ENCODE peak calls at places on chromosome 18, in six cellular contexts. One of them, this sample, is unnamed.

GRCh38 chr18:36379426-36379984 is 82.0 kb downstream of the FHOD3 start:
- DNase-seq in aorta: no peak
- DNase-seq in smooth muscle cell of the brain vasculature: no peak
- DNase-seq in body of pancreas: no peak
- DNase-seq in caudate nucleus: no peak
- DNase-seq in cardiac septum: no peak
- DNase-seq in this sample: no peak

GRCh38 chr18:41096504-41096903 is 858.5 kb upstream of the PIK3C3 start:
- DNase-seq in aorta: no peak
- DNase-seq in smooth muscle cell of the brain vasculature: no peak
- DNase-seq in body of pancreas: no peak
- DNase-seq in caudate nucleus: no peak
- DNase-seq in cardiac septum: no peak
- DNase-seq in this sample: no peak

GRCh38 chr18:67266591-67267237 is 249.8 kb downstream of the DSEL start:
- DNase-seq in aorta: no peak
- DNase-seq in smooth muscle cell of the brain vasculature: no peak
- DNase-seq in body of pancreas: no peak
- DNase-seq in caudate nucleus: no peak
- DNase-seq in cardiac septum: no peak
- DNase-seq in this sample: no peak

GRCh38 chr18:56748698-56749268 is 97.6 kb downstream of the WDR7 start:
- DNase-seq in aorta: no peak
- DNase-seq in smooth muscle cell of the brain vasculature: peak; percentile 17
- DNase-seq in body of pancreas: no peak
- DNase-seq in caudate nucleus: no peak
- DNase-seq in cardiac septum: no peak
- DNase-seq in this sample: peak; percentile 39

GRCh38 chr18:59784694-59785093 is 87.5 kb upstream of the CCBE1 start:
- DNase-seq in aorta: no peak
- DNase-seq in smooth muscle cell of the brain vasculature: no peak
- DNase-seq in body of pancreas: no peak
- DNase-seq in caudate nucleus: no peak
- DNase-seq in cardiac septum: no peak
- DNase-seq in this sample: no peak

GRCh38 chr18:65919018-65919417 is 168.2 kb downstream of the CDH7 start:
- DNase-seq in aorta: no peak
- DNase-seq in smooth muscle cell of the brain vasculature: no peak
- DNase-seq in body of pancreas: no peak
- DNase-seq in caudate nucleus: no peak
- DNase-seq in cardiac septum: no peak
- DNase-seq in this sample: no peak

GRCh38 chr18:26819046-26819445 is 46.5 kb downstream of the AQP4 start:
- DNase-seq in aorta: no peak
- DNase-seq in smooth muscle cell of the brain vasculature: no peak
- DNase-seq in body of pancreas: no peak
- DNase-seq in caudate nucleus: no peak
- DNase-seq in cardiac septum: no peak
- DNase-seq in this sample: no peak

GRCh38 chr18:35688757-35689156 is 107.2 kb downstream of the GALNT1 start:
- DNase-seq in aorta: no peak
- DNase-seq in smooth muscle cell of the brain vasculature: no peak
- DNase-seq in body of pancreas: no peak
- DNase-seq in caudate nucleus: no peak
- DNase-seq in cardiac septum: no peak
- DNase-seq in this sample: no peak

GRCh38 chr18:73593207-73593606 is 554.4 kb downstream of the FBXO15 start:
- DNase-seq in aorta: no peak
- DNase-seq in smooth muscle cell of the brain vasculature: no peak
- DNase-seq in body of pancreas: no peak
- DNase-seq in caudate nucleus: no peak
- DNase-seq in cardiac septum: no peak
- DNase-seq in this sample: no peak

GRCh38 chr18:68701353-68701752 is 13.6 kb downstream of the TMX3 start:
- DNase-seq in aorta: no peak
- DNase-seq in smooth muscle cell of the brain vasculature: no peak
- DNase-seq in body of pancreas: no peak
- DNase-seq in caudate nucleus: no peak
- DNase-seq in cardiac septum: no peak
- DNase-seq in this sample: no peak

GRCh38 chr18:32470136-32470712 is 458 bp downstream of the GAREM1 start:
- DNase-seq in aorta: peak; percentile 83
- DNase-seq in smooth muscle cell of the brain vasculature: no peak
- DNase-seq in body of pancreas: peak; percentile 41
- DNase-seq in caudate nucleus: peak; percentile 72
- DNase-seq in cardiac septum: no peak
- DNase-seq in this sample: no peak

GRCh38 chr18:7152485-7152884 is 34.9 kb upstream of the LAMA1 start:
- DNase-seq in aorta: no peak
- DNase-seq in smooth muscle cell of the brain vasculature: no peak
- DNase-seq in body of pancreas: no peak
- DNase-seq in caudate nucleus: no peak
- DNase-seq in cardiac septum: no peak
- DNase-seq in this sample: no peak

GRCh38 chr18:57950542-57950941 is 93.5 kb upstream of the NEDD4L start:
- DNase-seq in aorta: no peak
- DNase-seq in smooth muscle cell of the brain vasculature: no peak
- DNase-seq in body of pancreas: no peak
- DNase-seq in caudate nucleus: no peak
- DNase-seq in cardiac septum: no peak
- DNase-seq in this sample: no peak

GRCh38 chr18:58732471-58732870 is 61.2 kb downstream of the MALT1 start:
- DNase-seq in aorta: no peak
- DNase-seq in smooth muscle cell of the brain vasculature: no peak
- DNase-seq in body of pancreas: no peak
- DNase-seq in caudate nucleus: no peak
- DNase-seq in cardiac septum: no peak
- DNase-seq in this sample: no peak

GRCh38 chr18:37378616-37379015 is 187.0 kb downstream of the CELF4 start:
- DNase-seq in aorta: no peak
- DNase-seq in smooth muscle cell of the brain vasculature: no peak
- DNase-seq in body of pancreas: no peak
- DNase-seq in caudate nucleus: no peak
- DNase-seq in cardiac septum: no peak
- DNase-seq in this sample: no peak

GRCh38 chr18:2883137-2883671 is 36.4 kb downstream of the EMILIN2 start:
- DNase-seq in aorta: no peak
- DNase-seq in smooth muscle cell of the brain vasculature: no peak
- DNase-seq in body of pancreas: no peak
- DNase-seq in caudate nucleus: no peak
- DNase-seq in cardiac septum: no peak
- DNase-seq in this sample: no peak

GRCh38 chr18:45865466-45865865 is 40.0 kb downstream of the SIGLEC15 start:
- DNase-seq in aorta: no peak
- DNase-seq in smooth muscle cell of the brain vasculature: no peak
- DNase-seq in body of pancreas: no peak
- DNase-seq in caudate nucleus: no peak
- DNase-seq in cardiac septum: no peak
- DNase-seq in this sample: no peak

GRCh38 chr18:6370886-6371635 is 43.6 kb downstream of the L3MBTL4 start:
- DNase-seq in aorta: no peak
- DNase-seq in smooth muscle cell of the brain vasculature: no peak
- DNase-seq in body of pancreas: peak; percentile 80
- DNase-seq in caudate nucleus: no peak
- DNase-seq in cardiac septum: no peak
- DNase-seq in this sample: peak; percentile 54

GRCh38 chr18:41126541-41127235 is 828.3 kb upstream of the PIK3C3 start:
- DNase-seq in aorta: no peak
- DNase-seq in smooth muscle cell of the brain vasculature: no peak
- DNase-seq in body of pancreas: no peak
- DNase-seq in caudate nucleus: no peak
- DNase-seq in cardiac septum: no peak
- DNase-seq in this sample: no peak

GRCh38 chr18:58996131-58996632 is 131.5 kb downstream of the ZNF532 start:
- DNase-seq in aorta: no peak
- DNase-seq in smooth muscle cell of the brain vasculature: no peak
- DNase-seq in body of pancreas: no peak
- DNase-seq in caudate nucleus: no peak
- DNase-seq in cardiac septum: no peak
- DNase-seq in this sample: no peak

GRCh38 chr18:10401489-10401888 is 52.9 kb upstream of the APCDD1 start:
- DNase-seq in aorta: no peak
- DNase-seq in smooth muscle cell of the brain vasculature: no peak
- DNase-seq in body of pancreas: no peak
- DNase-seq in caudate nucleus: peak; percentile 17
- DNase-seq in cardiac septum: no peak
- DNase-seq in this sample: no peak

GRCh38 chr18:46712406-46712805 is 44.4 kb downstream of the ST8SIA5 start:
- DNase-seq in aorta: no peak
- DNase-seq in smooth muscle cell of the brain vasculature: no peak
- DNase-seq in body of pancreas: no peak
- DNase-seq in caudate nucleus: peak; percentile 25
- DNase-seq in cardiac septum: no peak
- DNase-seq in this sample: no peak

GRCh38 chr18:64019922-64020756 is 50.3 kb downstream of the SERPINB8 start:
- DNase-seq in aorta: no peak
- DNase-seq in smooth muscle cell of the brain vasculature: no peak
- DNase-seq in body of pancreas: peak; percentile 18
- DNase-seq in caudate nucleus: no peak
- DNase-seq in cardiac septum: no peak
- DNase-seq in this sample: no peak

GRCh38 chr18:36888778-36889177 is 59.9 kb downstream of the KIAA1328 start:
- DNase-seq in aorta: no peak
- DNase-seq in smooth muscle cell of the brain vasculature: no peak
- DNase-seq in body of pancreas: no peak
- DNase-seq in caudate nucleus: no peak
- DNase-seq in cardiac septum: no peak
- DNase-seq in this sample: no peak

GRCh38 chr18:25278415-25278814 is 73.6 kb downstream of the ZNF521 start:
- DNase-seq in aorta: no peak
- DNase-seq in smooth muscle cell of the brain vasculature: no peak
- DNase-seq in body of pancreas: no peak
- DNase-seq in caudate nucleus: no peak
- DNase-seq in cardiac septum: no peak
- DNase-seq in this sample: no peak

GRCh38 chr18:7273301-7273911 is 42.5 kb downstream of the LRRC30 start:
- DNase-seq in aorta: peak; percentile 85
- DNase-seq in smooth muscle cell of the brain vasculature: peak; percentile 37
- DNase-seq in body of pancreas: peak; percentile 41
- DNase-seq in caudate nucleus: peak; percentile 37
- DNase-seq in cardiac septum: peak; percentile 86
- DNase-seq in this sample: no peak

GRCh38 chr18:57691363-57691762 is 69.7 kb upstream of the NARS1 start:
- DNase-seq in aorta: no peak
- DNase-seq in smooth muscle cell of the brain vasculature: no peak
- DNase-seq in body of pancreas: no peak
- DNase-seq in caudate nucleus: no peak
- DNase-seq in cardiac septum: no peak
- DNase-seq in this sample: no peak

GRCh38 chr18:36176739-36177138 is 10.6 kb upstream of the MOCOS start:
- DNase-seq in aorta: no peak
- DNase-seq in smooth muscle cell of the brain vasculature: no peak
- DNase-seq in body of pancreas: no peak
- DNase-seq in caudate nucleus: no peak
- DNase-seq in cardiac septum: no peak
- DNase-seq in this sample: no peak

GRCh38 chr18:3514312-3515216 is 64.6 kb downstream of the TGIF1 start:
- DNase-seq in aorta: no peak
- DNase-seq in smooth muscle cell of the brain vasculature: no peak
- DNase-seq in body of pancreas: no peak
- DNase-seq in caudate nucleus: no peak
- DNase-seq in cardiac septum: no peak
- DNase-seq in this sample: no peak

GRCh38 chr18:8163287-8163959 is 445.8 kb upstream of the RAB12 start:
- DNase-seq in aorta: no peak
- DNase-seq in smooth muscle cell of the brain vasculature: no peak
- DNase-seq in body of pancreas: no peak
- DNase-seq in caudate nucleus: no peak
- DNase-seq in cardiac septum: no peak
- DNase-seq in this sample: no peak

GRCh38 chr18:63262369-63263335 is 56.9 kb downstream of the BCL2 start:
- DNase-seq in aorta: peak; percentile 72
- DNase-seq in smooth muscle cell of the brain vasculature: no peak
- DNase-seq in body of pancreas: no peak
- DNase-seq in caudate nucleus: peak; percentile 22
- DNase-seq in cardiac septum: no peak
- DNase-seq in this sample: no peak

GRCh38 chr18:46621871-46622270 is 35.1 kb downstream of the LOXHD1 start:
- DNase-seq in aorta: no peak
- DNase-seq in smooth muscle cell of the brain vasculature: no peak
- DNase-seq in body of pancreas: no peak
- DNase-seq in caudate nucleus: no peak
- DNase-seq in cardiac septum: no peak
- DNase-seq in this sample: no peak

GRCh38 chr18:2143666-2144065 is 427.6 kb downstream of the METTL4 start:
- DNase-seq in aorta: no peak
- DNase-seq in smooth muscle cell of the brain vasculature: no peak
- DNase-seq in body of pancreas: no peak
- DNase-seq in caudate nucleus: no peak
- DNase-seq in cardiac septum: no peak
- DNase-seq in this sample: no peak

GRCh38 chr18:59631583-59632181 is 65.5 kb downstream of the CCBE1 start:
- DNase-seq in aorta: no peak
- DNase-seq in smooth muscle cell of the brain vasculature: no peak
- DNase-seq in body of pancreas: no peak
- DNase-seq in caudate nucleus: no peak
- DNase-seq in cardiac septum: no peak
- DNase-seq in this sample: peak; percentile 11

GRCh38 chr18:47936975-47937374 is 6.5 kb upstream of the SMAD2 start:
- DNase-seq in aorta: no peak
- DNase-seq in smooth muscle cell of the brain vasculature: no peak
- DNase-seq in body of pancreas: no peak
- DNase-seq in caudate nucleus: no peak
- DNase-seq in cardiac septum: no peak
- DNase-seq in this sample: no peak

GRCh38 chr18:73355076-73355475 is 487.3 kb upstream of the NETO1 start:
- DNase-seq in aorta: no peak
- DNase-seq in smooth muscle cell of the brain vasculature: no peak
- DNase-seq in body of pancreas: no peak
- DNase-seq in caudate nucleus: no peak
- DNase-seq in cardiac septum: no peak
- DNase-seq in this sample: no peak

GRCh38 chr18:21745234-21745633 is 4.6 kb downstream of the MIB1 start:
- DNase-seq in aorta: no peak
- DNase-seq in smooth muscle cell of the brain vasculature: no peak
- DNase-seq in body of pancreas: no peak
- DNase-seq in caudate nucleus: no peak
- DNase-seq in cardiac septum: no peak
- DNase-seq in this sample: no peak